ENCODE peak calls at places on chromosomes 3 and 15, in six cellular contexts. D is lower lobe of right lung; W is CD8-positive, alpha-beta memory T cell; Q is transverse colon; L is mesendoderm; M is tibial artery. J is an unnamed sample.

GRCh38 chr3:55860040-55860439 is 372.9 kb upstream of the WNT5A start:
- DNase-seq in D (no peak), Q (no peak), L (no peak), M (no peak), W (no peak), J (peak; percentile 94)

GRCh38 chr3:58074126-58074715 is 66.0 kb downstream of the FLNB start:
- DNase-seq in W (no peak), L (no peak), D (no peak), M (no peak), Q (no peak), J (no peak)

GRCh38 chr15:51550841-51551240 is 71.7 kb downstream of the DMXL2 start:
- DNase-seq in L (no peak), D (no peak), W (no peak), Q (no peak), M (no peak), J (no peak)

GRCh38 chr3:65556934-65557577 is 481.7 kb downstream of the MAGI1 start:
- DNase-seq in D (no peak), L (no peak), W (no peak), Q (no peak), M (no peak), J (no peak)

GRCh38 chr15:83192742-83193141 is 14.9 kb downstream of the HDGFL3 start:
- DNase-seq in L (no peak), D (no peak), W (no peak), M (no peak), Q (no peak), J (no peak)

GRCh38 chr3:143699351-143699750 is 148.9 kb downstream of the SLC9A9 start:
- DNase-seq in Q (no peak), L (no peak), W (no peak), D (no peak), M (no peak), J (no peak)

GRCh38 chr3:119492810-119493209 is 5.5 kb upstream of the TIMMDC1 start:
- DNase-seq in W (no peak), Q (no peak), L (no peak), M (no peak), D (no peak), J (no peak)

GRCh38 chr15:71629761-71630499 is 180.4 kb upstream of the NR2E3 start:
- DNase-seq in D (no peak), M (no peak), L (no peak), W (no peak), Q (no peak), J (no peak)

GRCh38 chr3:192884831-192885356 is 32.8 kb downstream of the MB21D2 start:
- DNase-seq in M (no peak), W (no peak), D (no peak), Q (no peak), L (no peak), J (no peak)

GRCh38 chr15:51907136-51907862 is 64.3 kb downstream of the LEO1 start:
- DNase-seq in L (peak; percentile 65), D (no peak), M (no peak), W (no peak), Q (peak; percentile 28), J (no peak)

GRCh38 chr3:72692959-72693518 is 155.2 kb downstream of the SHQ1 start:
- DNase-seq in D (no peak), W (no peak), L (peak; percentile 26), M (no peak), Q (peak; percentile 13), J (no peak)

GRCh38 chr3:152623286-152623685 is 211.6 kb upstream of the P2RY1 start:
- DNase-seq in L (no peak), D (no peak), W (no peak), M (no peak), Q (no peak), J (no peak)

GRCh38 chr3:186381424-186382216 is 19.6 kb upstream of the DGKG start:
- DNase-seq in L (no peak), W (no peak), Q (peak; percentile 22), M (no peak), D (no peak), J (no peak)

GRCh38 chr3:112894258-112894657 is 47.6 kb upstream of the CD200R1L start:
- DNase-seq in L (peak; percentile 81), W (no peak), D (no peak), M (no peak), Q (no peak), J (no peak)

GRCh38 chr15:48358229-48358641 is 27.0 kb downstream of the DUT start:
- DNase-seq in W (no peak), Q (no peak), M (no peak), D (no peak), L (peak; percentile 24), J (no peak)

GRCh38 chr3:146100825-146101444 is 60.0 kb downstream of the PLOD2 start:
- DNase-seq in D (no peak), M (no peak), L (no peak), W (no peak), Q (no peak), J (no peak)

DNA sequence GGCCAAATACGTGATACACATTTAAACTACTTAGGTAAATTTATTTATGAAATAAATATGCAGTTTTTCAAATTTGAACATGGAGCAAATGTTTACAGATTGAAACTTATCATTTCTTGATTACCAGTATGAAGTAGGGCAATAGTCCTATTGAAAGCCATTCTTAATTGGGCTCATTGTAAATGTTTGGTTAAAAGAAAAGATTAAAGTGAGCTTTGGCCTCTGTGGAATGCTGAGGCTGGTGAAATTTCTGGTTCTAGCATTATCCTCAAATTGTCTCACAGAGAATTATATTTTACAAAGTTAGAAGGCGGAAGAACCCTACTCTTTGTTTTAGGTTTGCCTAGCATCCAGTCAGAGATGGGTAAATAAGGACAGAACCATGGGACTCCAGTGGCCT is 73.2 kb downstream of the SAMMSON start:
- DNase-seq in M (no peak), D (no peak), L (no peak), W (no peak), Q (no peak), J (no peak)
- H3K4me1 ChIP-seq in M (peaks cover 32% of the 10 kb centered on the region), D (no peaks in the 10 kb centered on the region), L (no peaks in the 10 kb centered on the region), W (no peaks in the 10 kb centered on the region), Q (no peaks in the 10 kb centered on the region), J (peaks cover 14% of the 10 kb centered on the region)

GRCh38 chr3:14432996-14433572 is 30.7 kb downstream of the SLC6A6 start:
- DNase-seq in D (no peak), Q (peak; percentile 34), L (no peak), W (no peak), M (no peak), J (no peak)
- H3K4me1 ChIP-seq in D (peaks cover 99% of the 10 kb centered on the region), Q (peaks cover 38% of the 10 kb centered on the region), L (peaks cover 8% of the 10 kb centered on the region), W (peaks cover 83% of the 10 kb centered on the region), M (peaks cover 35% of the 10 kb centered on the region), J (peaks cover 6% of the 10 kb centered on the region)

DNA sequence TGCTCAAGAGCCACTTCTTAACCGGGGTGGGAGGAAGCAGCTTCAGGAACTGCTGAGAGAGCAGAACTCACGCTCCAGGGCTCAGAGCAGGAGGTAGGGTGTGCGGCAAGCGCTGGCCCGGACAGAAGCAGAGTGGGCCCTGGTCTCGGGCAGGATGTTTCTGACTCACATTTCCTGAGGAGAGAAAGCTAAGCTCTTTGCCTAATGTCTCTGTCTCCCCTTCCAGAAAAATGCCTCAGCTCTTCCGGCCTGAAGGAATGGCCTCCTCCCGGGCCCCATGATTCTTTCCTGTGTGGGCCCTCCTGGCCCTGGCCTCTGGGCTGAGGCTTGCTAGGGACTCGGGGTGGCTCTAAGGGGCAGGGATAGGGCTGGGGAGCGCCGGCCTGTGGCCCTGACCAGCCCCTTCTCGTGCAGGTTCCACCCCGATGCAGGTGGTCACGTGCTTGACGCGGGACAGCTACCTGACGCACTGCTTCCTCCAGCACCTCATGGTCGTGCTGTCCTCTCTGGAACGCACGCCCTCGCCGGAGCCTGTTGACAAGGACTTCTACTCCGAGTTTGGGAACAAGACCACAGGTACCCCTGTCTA is 4.1 kb upstream of the STAB1 start:
- DNase-seq in Q (peak; percentile 33), M (peak; percentile 61), L (no peak), D (no peak), W (no peak), J (no peak)
- H3K4me1 ChIP-seq in Q (no peaks in the 10 kb centered on the region), M (no peaks in the 10 kb centered on the region), L (no peaks in the 10 kb centered on the region), D (peaks cover 62% of the 10 kb centered on the region), W (no peaks in the 10 kb centered on the region), J (no peaks in the 10 kb centered on the region)

DNA sequence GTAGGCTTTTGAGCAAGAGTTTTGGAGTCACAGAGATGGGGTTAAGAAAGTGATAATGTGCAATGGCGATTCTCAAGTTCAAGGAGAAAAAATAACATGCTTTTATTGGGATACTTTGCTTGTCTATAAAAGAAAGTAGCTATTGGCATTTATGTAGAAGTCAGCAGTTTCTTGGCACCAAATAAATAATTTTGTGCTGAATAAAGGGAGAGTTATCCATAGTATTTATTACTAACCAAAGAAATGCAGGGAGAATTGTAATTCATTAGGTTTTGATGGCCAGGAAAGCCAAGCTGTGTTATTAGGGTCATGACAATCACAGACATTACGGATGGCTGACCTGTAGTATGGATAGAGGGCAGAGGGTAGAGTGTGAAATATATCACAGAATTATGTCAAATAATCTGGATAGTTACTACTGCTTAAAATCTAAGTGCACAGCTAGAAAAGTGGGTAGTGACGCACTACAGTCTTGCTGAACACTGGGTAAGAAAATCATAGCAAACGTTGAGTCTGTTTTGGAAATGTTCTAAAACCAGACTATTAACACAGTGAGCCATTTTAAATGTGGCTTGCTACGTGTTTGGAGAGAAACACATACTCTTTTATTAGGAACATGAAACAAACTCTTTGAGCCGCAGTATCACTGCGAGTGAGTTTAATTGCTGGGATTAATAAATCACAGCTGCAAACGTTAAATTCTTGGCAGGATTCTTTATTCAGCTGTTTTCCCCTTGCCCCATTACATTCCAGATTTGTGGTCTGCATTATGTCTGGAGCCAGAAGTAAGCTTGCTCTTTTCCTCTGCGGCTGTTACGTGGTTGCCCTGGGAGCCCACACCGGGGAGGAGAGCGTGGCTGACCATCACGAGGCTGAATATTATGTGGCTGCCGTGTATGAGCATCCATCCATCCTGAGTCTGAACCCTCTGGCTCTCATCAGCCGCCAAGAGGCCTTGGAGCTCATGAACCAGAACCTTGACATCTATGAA is 33.4 kb downstream of the BTD start:
- DNase-seq in Q (peak; percentile 28), D (no peak), L (no peak), M (no peak), W (no peak), J (no peak)
- H3K4me1 ChIP-seq in Q (peaks cover 15% of the 10 kb centered on the region), D (peaks cover 32% of the 10 kb centered on the region), L (no peaks in the 10 kb centered on the region), M (peaks cover 20% of the 10 kb centered on the region), W (peaks cover 21% of the 10 kb centered on the region), J (peaks cover 24% of the 10 kb centered on the region)

J was measured in HAP-1.